ENCODE peak calls at places on chromosome 1, in four cellular contexts. One of them, this sample, is unnamed.

GRCh38 chr1:246193537-246193936 is 313.5 kb downstream of the SMYD3 start:
- DNase-seq in tibial artery: no peak
- DNase-seq in activated effector memory CD4-positive, alpha-beta T cell treated with Interleukin-2 at 50 U/mL for 16 hours: no peak
- DNase-seq in heart left ventricle: no peak
- DNase-seq in this sample: peak; percentile 14

GRCh38 chr1:153260980-153261792 is 1.7 kb downstream of the LORICRIN start:
- DNase-seq in tibial artery: no peak
- DNase-seq in activated effector memory CD4-positive, alpha-beta T cell treated with Interleukin-2 at 50 U/mL for 16 hours: no peak
- DNase-seq in heart left ventricle: peak; percentile 72
- DNase-seq in this sample: peak; percentile 72

GRCh38 chr1:228094432-228095016 is 8.6 kb downstream of the C1orf35 start:
- DNase-seq in tibial artery: no peak
- DNase-seq in activated effector memory CD4-positive, alpha-beta T cell treated with Interleukin-2 at 50 U/mL for 16 hours: no peak
- DNase-seq in heart left ventricle: no peak
- DNase-seq in this sample: no peak

GRCh38 chr1:93014156-93014555 is 52.9 kb upstream of the DIPK1A start:
- DNase-seq in tibial artery: no peak
- DNase-seq in activated effector memory CD4-positive, alpha-beta T cell treated with Interleukin-2 at 50 U/mL for 16 hours: no peak
- DNase-seq in heart left ventricle: no peak
- DNase-seq in this sample: no peak

GRCh38 chr1:244450597-244451538 is 841 bp downstream of the ADSS2 start:
- DNase-seq in tibial artery: peak; percentile 52
- DNase-seq in activated effector memory CD4-positive, alpha-beta T cell treated with Interleukin-2 at 50 U/mL for 16 hours: peak; percentile 51
- DNase-seq in heart left ventricle: peak; percentile 79
- DNase-seq in this sample: peak; percentile 42

GRCh38 chr1:201655243-201655642 is 116.3 kb downstream of the NAV1 start:
- DNase-seq in tibial artery: no peak
- DNase-seq in activated effector memory CD4-positive, alpha-beta T cell treated with Interleukin-2 at 50 U/mL for 16 hours: no peak
- DNase-seq in heart left ventricle: no peak
- DNase-seq in this sample: peak; percentile 56

GRCh38 chr1:117013310-117013850 is 11.8 kb downstream of the CD101 start:
- DNase-seq in tibial artery: no peak
- DNase-seq in activated effector memory CD4-positive, alpha-beta T cell treated with Interleukin-2 at 50 U/mL for 16 hours: no peak
- DNase-seq in heart left ventricle: no peak
- DNase-seq in this sample: no peak

GRCh38 chr1:109877776-109878175 is 32.9 kb upstream of the CSF1 start:
- DNase-seq in tibial artery: no peak
- DNase-seq in activated effector memory CD4-positive, alpha-beta T cell treated with Interleukin-2 at 50 U/mL for 16 hours: no peak
- DNase-seq in heart left ventricle: no peak
- DNase-seq in this sample: no peak

GRCh38 chr1:39818482-39818881 is 29.8 kb upstream of the BMP8B start:
- DNase-seq in tibial artery: no peak
- DNase-seq in activated effector memory CD4-positive, alpha-beta T cell treated with Interleukin-2 at 50 U/mL for 16 hours: no peak
- DNase-seq in heart left ventricle: no peak
- DNase-seq in this sample: no peak

GRCh38 chr1:100100202-100100601 is 32.5 kb downstream of the SASS6 start:
- DNase-seq in tibial artery: no peak
- DNase-seq in activated effector memory CD4-positive, alpha-beta T cell treated with Interleukin-2 at 50 U/mL for 16 hours: no peak
- DNase-seq in heart left ventricle: no peak
- DNase-seq in this sample: no peak

GRCh38 chr1:25096307-25097150 is 135.8 kb downstream of the SYF2 start:
- DNase-seq in tibial artery: no peak
- DNase-seq in activated effector memory CD4-positive, alpha-beta T cell treated with Interleukin-2 at 50 U/mL for 16 hours: no peak
- DNase-seq in heart left ventricle: no peak
- DNase-seq in this sample: no peak

GRCh38 chr1:10753279-10753678 is 43.2 kb downstream of the CASZ1 start:
- DNase-seq in tibial artery: no peak
- DNase-seq in activated effector memory CD4-positive, alpha-beta T cell treated with Interleukin-2 at 50 U/mL for 16 hours: no peak
- DNase-seq in heart left ventricle: peak; percentile 33
- DNase-seq in this sample: peak; percentile 65